ENCODE peak calls at places on chromosomes 3 and 15, in eight cellular contexts. One of them, this sample, is unnamed.

GRCh38 chr3:190566043-190566933 is 52.4 kb downstream of the IL1RAP start:
- DNase-seq in astrocyte of the spinal cord: peak; percentile 99
- DNase-seq in ureter: peak; percentile 89
- DNase-seq in OCI-LY7: no peak
- DNase-seq in iPS-NIHi11: peak; percentile 16
- DNase-seq in stomach: peak; percentile 77
- DNase-seq in esophagus squamous epithelium: peak; percentile 37
- DNase-seq in COR-L47: no peak
- DNase-seq in this sample: no peak

GRCh38 chr15:59616390-59616789 is 4.8 kb downstream of the GCNT3 start:
- DNase-seq in astrocyte of the spinal cord: no peak
- DNase-seq in ureter: no peak
- DNase-seq in OCI-LY7: peak; percentile 7
- DNase-seq in iPS-NIHi11: peak; percentile 48
- DNase-seq in stomach: no peak
- DNase-seq in esophagus squamous epithelium: no peak
- DNase-seq in COR-L47: no peak
- DNase-seq in this sample: no peak

GRCh38 chr15:96896766-96897165 is 566.3 kb downstream of the NR2F2 start:
- DNase-seq in astrocyte of the spinal cord: no peak
- DNase-seq in ureter: no peak
- DNase-seq in OCI-LY7: no peak
- DNase-seq in iPS-NIHi11: no peak
- DNase-seq in stomach: no peak
- DNase-seq in esophagus squamous epithelium: no peak
- DNase-seq in COR-L47: no peak
- DNase-seq in this sample: no peak

GRCh38 chr3:135452881-135453280 is 512.6 kb upstream of the PPP2R3A start:
- DNase-seq in astrocyte of the spinal cord: no peak
- DNase-seq in ureter: no peak
- DNase-seq in OCI-LY7: no peak
- DNase-seq in iPS-NIHi11: peak; percentile 13
- DNase-seq in stomach: no peak
- DNase-seq in esophagus squamous epithelium: no peak
- DNase-seq in COR-L47: no peak
- DNase-seq in this sample: no peak

GRCh38 chr15:37791693-37792092 is 142.7 kb upstream of the TMCO5A start:
- DNase-seq in astrocyte of the spinal cord: no peak
- DNase-seq in ureter: no peak
- DNase-seq in OCI-LY7: no peak
- DNase-seq in iPS-NIHi11: no peak
- DNase-seq in stomach: no peak
- DNase-seq in esophagus squamous epithelium: no peak
- DNase-seq in COR-L47: no peak
- DNase-seq in this sample: no peak

GRCh38 chr3:37511357-37511970 is 337.1 kb upstream of the LRRFIP2 start:
- DNase-seq in astrocyte of the spinal cord: no peak
- DNase-seq in ureter: no peak
- DNase-seq in OCI-LY7: no peak
- DNase-seq in iPS-NIHi11: no peak
- DNase-seq in stomach: peak; percentile 76
- DNase-seq in esophagus squamous epithelium: no peak
- DNase-seq in COR-L47: no peak
- DNase-seq in this sample: no peak

GRCh38 chr15:82554351-82554750 is 14.1 kb upstream of the RPS17 start:
- DNase-seq in astrocyte of the spinal cord: no peak
- DNase-seq in ureter: no peak
- DNase-seq in OCI-LY7: no peak
- DNase-seq in iPS-NIHi11: no peak
- DNase-seq in stomach: no peak
- DNase-seq in esophagus squamous epithelium: no peak
- DNase-seq in COR-L47: no peak
- DNase-seq in this sample: no peak

GRCh38 chr3:193863657-193864323 is 270.8 kb downstream of the OPA1 start:
- DNase-seq in astrocyte of the spinal cord: no peak
- DNase-seq in ureter: no peak
- DNase-seq in OCI-LY7: no peak
- DNase-seq in iPS-NIHi11: no peak
- DNase-seq in stomach: no peak
- DNase-seq in esophagus squamous epithelium: no peak
- DNase-seq in COR-L47: no peak
- DNase-seq in this sample: no peak

GRCh38 chr3:58998476-58999117 is 51.2 kb downstream of the CFAP20DC start:
- DNase-seq in astrocyte of the spinal cord: peak; percentile 86
- DNase-seq in ureter: no peak
- DNase-seq in OCI-LY7: no peak
- DNase-seq in iPS-NIHi11: no peak
- DNase-seq in stomach: no peak
- DNase-seq in esophagus squamous epithelium: no peak
- DNase-seq in COR-L47: no peak
- DNase-seq in this sample: no peak

GRCh38 chr3:138376663-138377062 is 28.3 kb downstream of the MRAS start:
- DNase-seq in astrocyte of the spinal cord: no peak
- DNase-seq in ureter: no peak
- DNase-seq in OCI-LY7: no peak
- DNase-seq in iPS-NIHi11: no peak
- DNase-seq in stomach: no peak
- DNase-seq in esophagus squamous epithelium: no peak
- DNase-seq in COR-L47: no peak
- DNase-seq in this sample: no peak

GRCh38 chr3:115836944-115837343 is 213.6 kb downstream of the GAP43 start:
- DNase-seq in astrocyte of the spinal cord: peak; percentile 14
- DNase-seq in ureter: no peak
- DNase-seq in OCI-LY7: peak; percentile 34
- DNase-seq in iPS-NIHi11: peak; percentile 31
- DNase-seq in stomach: no peak
- DNase-seq in esophagus squamous epithelium: no peak
- DNase-seq in COR-L47: peak; percentile 20
- DNase-seq in this sample: no peak

GRCh38 chr3:69137006-69137405 is 14.6 kb upstream of the LMOD3 start:
- DNase-seq in astrocyte of the spinal cord: no peak
- DNase-seq in ureter: no peak
- DNase-seq in OCI-LY7: no peak
- DNase-seq in iPS-NIHi11: no peak
- DNase-seq in stomach: no peak
- DNase-seq in esophagus squamous epithelium: no peak
- DNase-seq in COR-L47: no peak
- DNase-seq in this sample: no peak

GRCh38 chr3:113557374-113557773 is 25.0 kb downstream of the SIDT1 start:
- DNase-seq in astrocyte of the spinal cord: peak; percentile 23
- DNase-seq in ureter: no peak
- DNase-seq in OCI-LY7: no peak
- DNase-seq in iPS-NIHi11: no peak
- DNase-seq in stomach: no peak
- DNase-seq in esophagus squamous epithelium: no peak
- DNase-seq in COR-L47: no peak
- DNase-seq in this sample: no peak

GRCh38 chr3:136957751-136958288 is at the start of gene IL20RB:
- DNase-seq in astrocyte of the spinal cord: peak; percentile 51
- DNase-seq in ureter: no peak
- DNase-seq in OCI-LY7: no peak
- DNase-seq in iPS-NIHi11: no peak
- DNase-seq in stomach: no peak
- DNase-seq in esophagus squamous epithelium: no peak
- DNase-seq in COR-L47: no peak
- DNase-seq in this sample: no peak

GRCh38 chr3:41236198-41236597 is 36.9 kb downstream of the CTNNB1 start:
- DNase-seq in astrocyte of the spinal cord: no peak
- DNase-seq in ureter: no peak
- DNase-seq in OCI-LY7: no peak
- DNase-seq in iPS-NIHi11: no peak
- DNase-seq in stomach: no peak
- DNase-seq in esophagus squamous epithelium: no peak
- DNase-seq in COR-L47: peak; percentile 6
- DNase-seq in this sample: no peak

GRCh38 chr15:67803299-67803698 is 22.0 kb upstream of the SKOR1 start:
- DNase-seq in astrocyte of the spinal cord: no peak
- DNase-seq in ureter: no peak
- DNase-seq in OCI-LY7: peak; percentile 57
- DNase-seq in iPS-NIHi11: no peak
- DNase-seq in stomach: no peak
- DNase-seq in esophagus squamous epithelium: no peak
- DNase-seq in COR-L47: no peak
- DNase-seq in this sample: no peak

GRCh38 chr3:149489060-149489690 is 14.7 kb downstream of the TM4SF4 start:
- DNase-seq in astrocyte of the spinal cord: no peak
- DNase-seq in ureter: no peak
- DNase-seq in OCI-LY7: peak; percentile 10
- DNase-seq in iPS-NIHi11: peak; percentile 67
- DNase-seq in stomach: no peak
- DNase-seq in esophagus squamous epithelium: no peak
- DNase-seq in COR-L47: peak; percentile 17
- DNase-seq in this sample: no peak

GRCh38 chr3:29249829-29250228 is 31.0 kb upstream of the RBMS3 start:
- DNase-seq in astrocyte of the spinal cord: no peak
- DNase-seq in ureter: no peak
- DNase-seq in OCI-LY7: no peak
- DNase-seq in iPS-NIHi11: no peak
- DNase-seq in stomach: no peak
- DNase-seq in esophagus squamous epithelium: no peak
- DNase-seq in COR-L47: no peak
- DNase-seq in this sample: no peak

GRCh38 chr3:181941250-181941649 is 229.5 kb downstream of the SOX2 start:
- DNase-seq in astrocyte of the spinal cord: no peak
- DNase-seq in ureter: no peak
- DNase-seq in OCI-LY7: no peak
- DNase-seq in iPS-NIHi11: no peak
- DNase-seq in stomach: no peak
- DNase-seq in esophagus squamous epithelium: no peak
- DNase-seq in COR-L47: no peak
- DNase-seq in this sample: no peak

GRCh38 chr15:63335543-63336240 is 46.0 kb downstream of the CA12 start:
- DNase-seq in astrocyte of the spinal cord: no peak
- DNase-seq in ureter: no peak
- DNase-seq in OCI-LY7: no peak
- DNase-seq in iPS-NIHi11: no peak
- DNase-seq in stomach: no peak
- DNase-seq in esophagus squamous epithelium: no peak
- DNase-seq in COR-L47: no peak
- DNase-seq in this sample: no peak

GRCh38 chr15:66638377-66638776 is 63.7 kb upstream of the SMAD6 start:
- DNase-seq in astrocyte of the spinal cord: no peak
- DNase-seq in ureter: no peak
- DNase-seq in OCI-LY7: no peak
- DNase-seq in iPS-NIHi11: no peak
- DNase-seq in stomach: no peak
- DNase-seq in esophagus squamous epithelium: no peak
- DNase-seq in COR-L47: no peak
- DNase-seq in this sample: no peak

GRCh38 chr3:185763347-185764010 is 61.4 kb downstream of the IGF2BP2 start:
- DNase-seq in astrocyte of the spinal cord: no peak
- DNase-seq in ureter: no peak
- DNase-seq in OCI-LY7: no peak
- DNase-seq in iPS-NIHi11: no peak
- DNase-seq in stomach: no peak
- DNase-seq in esophagus squamous epithelium: no peak
- DNase-seq in COR-L47: no peak
- DNase-seq in this sample: no peak

GRCh38 chr3:56421205-56421604 is 47.1 kb downstream of the ERC2 start:
- DNase-seq in astrocyte of the spinal cord: no peak
- DNase-seq in ureter: no peak
- DNase-seq in OCI-LY7: no peak
- DNase-seq in iPS-NIHi11: no peak
- DNase-seq in stomach: no peak
- DNase-seq in esophagus squamous epithelium: no peak
- DNase-seq in COR-L47: no peak
- DNase-seq in this sample: no peak

GRCh38 chr15:67882487-67883227 is 42.8 kb upstream of the RNU6-1 start:
- DNase-seq in astrocyte of the spinal cord: no peak
- DNase-seq in ureter: no peak
- DNase-seq in OCI-LY7: peak; percentile 67
- DNase-seq in iPS-NIHi11: no peak
- DNase-seq in stomach: no peak
- DNase-seq in esophagus squamous epithelium: no peak
- DNase-seq in COR-L47: no peak
- DNase-seq in this sample: no peak

GRCh38 chr3:124545891-124546290 is 184.4 kb upstream of the UMPS start:
- DNase-seq in astrocyte of the spinal cord: no peak
- DNase-seq in ureter: no peak
- DNase-seq in OCI-LY7: no peak
- DNase-seq in iPS-NIHi11: no peak
- DNase-seq in stomach: no peak
- DNase-seq in esophagus squamous epithelium: no peak
- DNase-seq in COR-L47: no peak
- DNase-seq in this sample: no peak

GRCh38 chr15:65400760-65401606 is 21.8 kb downstream of the IGDCC4 start:
- DNase-seq in astrocyte of the spinal cord: peak; percentile 85
- DNase-seq in ureter: no peak
- DNase-seq in OCI-LY7: peak; percentile 65
- DNase-seq in iPS-NIHi11: peak; percentile 98
- DNase-seq in stomach: peak; percentile 68
- DNase-seq in esophagus squamous epithelium: no peak
- DNase-seq in COR-L47: peak; percentile 91
- DNase-seq in this sample: peak; percentile 70

GRCh38 chr15:89329329-89330084 is 5.1 kb downstream of the POLG start:
- DNase-seq in astrocyte of the spinal cord: no peak
- DNase-seq in ureter: no peak
- DNase-seq in OCI-LY7: no peak
- DNase-seq in iPS-NIHi11: no peak
- DNase-seq in stomach: no peak
- DNase-seq in esophagus squamous epithelium: no peak
- DNase-seq in COR-L47: no peak
- DNase-seq in this sample: no peak

GRCh38 chr3:140007081-140007480 is 72.1 kb downstream of the CLSTN2 start:
- DNase-seq in astrocyte of the spinal cord: no peak
- DNase-seq in ureter: no peak
- DNase-seq in OCI-LY7: no peak
- DNase-seq in iPS-NIHi11: no peak
- DNase-seq in stomach: no peak
- DNase-seq in esophagus squamous epithelium: no peak
- DNase-seq in COR-L47: no peak
- DNase-seq in this sample: no peak

GRCh38 chr3:88963003-88963402 is 144.4 kb upstream of the EPHA3 start:
- DNase-seq in astrocyte of the spinal cord: no peak
- DNase-seq in ureter: no peak
- DNase-seq in OCI-LY7: no peak
- DNase-seq in iPS-NIHi11: no peak
- DNase-seq in stomach: no peak
- DNase-seq in esophagus squamous epithelium: no peak
- DNase-seq in COR-L47: no peak
- DNase-seq in this sample: no peak

GRCh38 chr3:155407971-155408370 is 114.5 kb upstream of the STRIT1 start:
- DNase-seq in astrocyte of the spinal cord: no peak
- DNase-seq in ureter: no peak
- DNase-seq in OCI-LY7: no peak
- DNase-seq in iPS-NIHi11: no peak
- DNase-seq in stomach: no peak
- DNase-seq in esophagus squamous epithelium: no peak
- DNase-seq in COR-L47: no peak
- DNase-seq in this sample: no peak

GRCh38 chr3:32493437-32494414 is 8.9 kb downstream of the CMTM6 start:
- DNase-seq in astrocyte of the spinal cord: no peak
- DNase-seq in ureter: no peak
- DNase-seq in OCI-LY7: no peak
- DNase-seq in iPS-NIHi11: peak; percentile 17
- DNase-seq in stomach: no peak
- DNase-seq in esophagus squamous epithelium: no peak
- DNase-seq in COR-L47: no peak
- DNase-seq in this sample: no peak

GRCh38 chr15:42494998-42495360 is 455 bp upstream of the SNAP23 start:
- DNase-seq in astrocyte of the spinal cord: no peak
- DNase-seq in ureter: peak; percentile 53
- DNase-seq in OCI-LY7: no peak
- DNase-seq in iPS-NIHi11: no peak
- DNase-seq in stomach: peak; percentile 47
- DNase-seq in esophagus squamous epithelium: no peak
- DNase-seq in COR-L47: no peak
- DNase-seq in this sample: no peak